ENCODE peak calls at places on chromosome 21, in eight cellular contexts. E is epithelial cell of esophagus, Z is brain microvascular endothelial cell, G is ascending aorta, X is ovary, T is DND-41, B is lower lobe of right lung, S is BJ. O is an unnamed sample.

GRCh38 chr21:24895885-24896734 is 711.2 kb downstream of the MRPL39 start:
- DNase-seq in X (no peak), B (no peak), S (no peak), E (no peak), G (no peak), Z (no peak), T (no peak), O (no peak)

GRCh38 chr21:43764576-43765495 is 11.3 kb downstream of the CSTB start:
- DNase-seq in Z (no peak), T (no peak), G (no peak), X (no peak), B (no peak), E (no peak), S (no peak), O (no peak)

GRCh38 chr21:25809013-25809412 is 74.2 kb downstream of the GABPA start:
- DNase-seq in X (no peak), B (no peak), E (peak; percentile 73), G (no peak), S (no peak), T (no peak), Z (no peak), O (no peak)

GRCh38 chr21:27476696-27477095 is 509.8 kb upstream of the ADAMTS5 start:
- DNase-seq in Z (peak; percentile 28), G (no peak), X (no peak), T (no peak), B (no peak), E (peak; percentile 7), S (no peak), O (no peak)

GRCh38 chr21:17492415-17493168 is 20.3 kb upstream of the CXADR start:
- DNase-seq in G (no peak), S (no peak), X (no peak), E (peak; percentile 72), B (no peak), T (no peak), Z (no peak), O (no peak)

GRCh38 chr21:43731476-43731875 is 12.5 kb downstream of the PDXK start:
- DNase-seq in X (no peak), E (no peak), G (no peak), B (no peak), Z (no peak), T (no peak), S (no peak), O (no peak)

GRCh38 chr21:33127154-33127893 is 57.4 kb downstream of the OLIG1 start:
- DNase-seq in G (no peak), Z (peak; percentile 47), E (peak; percentile 58), T (peak; percentile 41), X (peak; percentile 55), B (peak; percentile 63), S (no peak), O (peak; percentile 61)

GRCh38 chr21:32253215-32253641 is 25.6 kb downstream of the MIS18A start:
- DNase-seq in S (no peak), G (no peak), Z (no peak), X (no peak), B (no peak), E (no peak), T (no peak), O (peak; percentile 36)

GRCh38 chr21:15276243-15276642 is 211.4 kb upstream of the NRIP1 start:
- DNase-seq in S (no peak), B (no peak), X (no peak), E (peak; percentile 41), T (no peak), Z (no peak), G (no peak), O (no peak)

GRCh38 chr21:28402616-28402989 is 590.1 kb downstream of the LTN1 start:
- DNase-seq in T (no peak), B (no peak), Z (no peak), G (no peak), X (no peak), S (no peak), E (peak; percentile 13), O (no peak)

GRCh38 chr21:23160914-23161313 is 2162.7 kb downstream of the NCAM2 start:
- DNase-seq in S (no peak), E (no peak), Z (no peak), X (no peak), T (no peak), B (no peak), G (no peak), O (no peak)

GRCh38 chr21:14273736-14274538 is 58.0 kb downstream of the RBM11 start:
- DNase-seq in B (peak; percentile 83), T (no peak), S (no peak), E (peak; percentile 30), G (no peak), X (peak; percentile 33), Z (no peak), O (peak; percentile 71)

GRCh38 chr21:32578107-32578691 is 7.1 kb downstream of the TCP10L start:
- DNase-seq in E (peak; percentile 38), G (no peak), B (no peak), T (peak; percentile 48), X (no peak), Z (no peak), S (no peak), O (no peak)

GRCh38 chr21:15193937-15194336 is 129.1 kb upstream of the NRIP1 start:
- DNase-seq in X (no peak), Z (no peak), E (no peak), B (no peak), G (no peak), S (no peak), T (no peak), O (no peak)

GRCh38 chr21:39009587-39010225 is 173.5 kb downstream of the PSMG1 start:
- DNase-seq in Z (no peak), B (no peak), T (no peak), S (no peak), E (no peak), X (no peak), G (no peak), O (no peak)

GRCh38 chr21:32096411-32096810 is 182.4 kb downstream of the MIS18A start:
- DNase-seq in E (no peak), B (no peak), G (no peak), S (no peak), X (no peak), Z (no peak), T (peak; percentile 28), O (no peak)

GRCh38 chr21:44872568-44873355 is 728 bp downstream of the PTTG1IP start:
- DNase-seq in B (peak; percentile 71), S (no peak), E (peak; percentile 24), T (peak; percentile 35), X (peak; percentile 65), G (no peak), Z (peak; percentile 28), O (peak; percentile 41)
- TF ChIP-seq CTCF in B (no peak), S (no peak), E (no peak), T (no peak), X (no peak), G (no peak), Z (no peak), O (no peak)

DNA sequence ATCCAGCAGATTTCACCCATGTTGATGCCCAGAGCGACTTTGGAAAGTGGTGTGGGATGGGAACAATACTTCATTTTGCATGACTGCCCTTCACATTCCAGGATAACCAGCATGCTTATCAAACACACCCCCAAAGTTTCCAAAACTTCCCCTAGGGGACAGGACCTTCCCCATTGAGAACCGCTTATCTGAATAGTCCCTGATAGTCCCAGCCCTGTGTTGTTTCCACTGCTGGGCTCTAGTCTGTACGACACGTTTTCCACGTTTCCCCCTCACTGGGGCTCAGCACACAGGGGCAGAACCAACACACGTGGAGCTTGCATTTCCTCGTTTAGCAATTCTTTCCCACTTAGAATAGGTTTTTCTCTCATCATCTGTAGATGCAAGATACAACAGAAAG is 61.0 kb downstream of the BACE2 start:
- DNase-seq in Z (no peak), E (no peak), T (no peak), G (no peak), S (no peak), B (no peak), X (no peak), O (no peak)
- H3K4me3 ChIP-seq in Z (no peak overlapping the region), E (no peak overlapping the region), T (no peak overlapping the region), G (no peak overlapping the region), S (no peak overlapping the region), B (no peak overlapping the region), X (no peak overlapping the region), O (no peak overlapping the region)

DNA sequence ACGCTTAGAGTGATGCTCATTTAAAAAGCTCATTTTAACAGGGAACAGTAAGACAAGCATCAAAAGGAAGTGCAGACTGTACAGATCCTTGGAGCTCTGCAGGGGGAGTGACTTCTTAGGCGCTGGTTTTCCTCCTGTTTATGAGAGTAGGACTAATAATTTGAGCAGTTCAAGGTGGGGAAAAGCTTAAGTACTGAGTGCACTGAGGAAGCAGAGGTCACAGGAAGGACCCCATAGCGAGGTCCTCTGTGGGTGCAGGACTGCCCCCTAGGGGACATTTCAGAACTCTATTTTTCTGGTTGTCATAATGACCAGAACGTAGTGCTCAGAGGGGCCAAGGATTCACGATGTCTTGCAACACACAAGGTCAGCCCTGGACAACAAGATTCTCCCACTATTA is 112.1 kb downstream of the HLCS start:
- DNase-seq in T (peak; percentile 59), B (no peak), Z (peak; percentile 53), E (peak; percentile 39), X (no peak), G (no peak), S (no peak), O (no peak)
- TF ChIP-seq CTCF in T (peak; percentile 76), B (peak; percentile 56), Z (peak; percentile 79), E (peak; percentile 60), X (no peak), G (no peak), S (peak; percentile 64), O (peak; percentile 66)

GRCh38 chr21:36990508-36991205 is 15.8 kb upstream of the RIPPLY3 start:
- DNase-seq in G (no peak), T (no peak), Z (no peak), X (no peak), S (no peak), B (no peak), E (no peak), O (no peak)

GRCh38 chr21:36999131-36999898 is 7.2 kb upstream of the RIPPLY3 start:
- DNase-seq in T (no peak), E (no peak), S (no peak), X (no peak), G (no peak), B (no peak), Z (no peak), O (no peak)

GRCh38 chr21:36989699-36990507 is 16.6 kb upstream of the RIPPLY3 start:
- DNase-seq in Z (peak; percentile 71), G (peak; percentile 63), X (peak; percentile 97), S (peak; percentile 37), T (peak; percentile 90), E (peak; percentile 90), B (peak; percentile 97), O (peak; percentile 97)

GRCh38 chr21:36992671-36993070 is 13.8 kb upstream of the RIPPLY3 start:
- DNase-seq in S (no peak), B (no peak), T (no peak), X (no peak), G (no peak), E (no peak), Z (no peak), O (no peak)

DNA sequence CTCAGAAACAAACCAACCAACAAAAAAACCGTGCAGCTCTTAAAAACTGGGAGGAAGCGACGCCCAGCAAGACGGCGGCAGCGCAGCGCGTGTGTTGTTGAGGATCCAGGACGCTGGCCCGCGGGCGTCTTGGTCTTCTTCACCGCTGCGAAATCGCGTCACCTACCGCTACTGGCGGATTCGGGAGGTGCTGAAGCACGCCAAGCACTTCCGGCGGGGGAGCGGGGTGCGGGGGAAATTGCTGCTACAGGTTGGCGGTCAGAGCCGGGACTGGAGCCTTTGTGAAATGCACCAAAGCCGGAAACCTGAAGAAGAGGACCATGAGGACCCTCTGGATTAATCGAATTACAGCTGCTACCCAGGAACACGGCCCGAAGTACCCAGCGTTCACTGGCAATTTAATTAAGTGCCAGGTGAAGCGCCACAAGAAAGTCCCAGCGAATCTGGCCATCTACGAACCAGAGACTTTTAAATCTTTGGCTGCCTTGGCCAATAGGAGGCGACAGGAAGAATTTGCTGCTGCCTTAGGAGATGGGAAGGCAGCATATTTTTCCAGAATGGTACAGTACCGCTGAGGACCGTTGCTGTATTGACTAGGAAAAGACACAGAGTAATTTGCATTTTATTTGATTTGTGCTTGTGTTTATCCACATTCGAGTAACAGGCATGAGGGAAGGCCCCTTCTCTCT is 11.9 kb upstream of the RIPPLY3 start:
- DNase-seq in E (peak; percentile 36), Z (no peak), T (no peak), S (no peak), X (no peak), B (no peak), G (no peak), O (no peak)
- H3K4me3 ChIP-seq in E (peak overlapping the region; percentile 21), Z (peak overlapping the region; percentile 40), T (no peak overlapping the region), S (no peak overlapping the region), X (no peak overlapping the region), B (peak overlapping the region; percentile 9), G (no peak overlapping the region), O (no peak overlapping the region)